ENCODE peak calls at places on chromosome 17, in four cellular contexts. O is fibroblast of lung, N is K562, S is mesenchymal stem cell. B is an unnamed sample.

GRCh38 chr17:19322861-19323260 is 39.7 kb downstream of the B9D1 start:
- DNase-seq in S (no peak), N (no peak), O (no peak), B (no peak)

GRCh38 chr17:47708864-47709541 is 15.0 kb downstream of the TBKBP1 start:
- DNase-seq in N (no peak), O (peak; percentile 48), S (no peak), B (no peak)

GRCh38 chr17:7403043-7403901 is 625 bp downstream of the TMEM256 start:
- DNase-seq in S (no peak), O (no peak), N (peak; percentile 82), B (no peak)

GRCh38 chr17:362721-363120 is 10.1 kb upstream of the RPH3AL start:
- DNase-seq in N (no peak), S (no peak), O (no peak), B (no peak)

GRCh38 chr17:73430165-73430680 is 118.4 kb upstream of the CDC42EP4 start:
- DNase-seq in N (no peak), S (no peak), O (no peak), B (no peak)

GRCh38 chr17:55769625-55770000 is 18.8 kb downstream of the PCTP start:
- DNase-seq in O (peak; percentile 90), S (peak; percentile 89), N (no peak), B (no peak)

GRCh38 chr17:78997231-78997741 is 12.3 kb downstream of the CANT1 start:
- DNase-seq in S (no peak), N (no peak), O (no peak), B (no peak)

GRCh38 chr17:55157165-55157564 is 107.6 kb upstream of the HLF start:
- DNase-seq in S (peak; percentile 5), O (peak; percentile 50), N (no peak), B (no peak)

GRCh38 chr17:81831957-81832607 is 1.0 kb downstream of the MCRIP1 start:
- DNase-seq in O (no peak), N (no peak), S (peak; percentile 41), B (no peak)

GRCh38 chr17:30477758-30478115 is 529 bp downstream of the GOSR1 start:
- DNase-seq in N (no peak), O (no peak), S (peak; percentile 78), B (no peak)

GRCh38 chr17:9273334-9274118 is 252.2 kb downstream of the NTN1 start:
- DNase-seq in N (no peak), S (no peak), O (peak; percentile 59), B (no peak)

GRCh38 chr17:17841620-17842025 is 4.8 kb upstream of the SREBF1 start:
- DNase-seq in S (peak; percentile 57), N (no peak), O (no peak), B (no peak)

GRCh38 chr17:59572301-59572924 is 7.0 kb downstream of the DHX40 start:
- DNase-seq in O (peak; percentile 35), S (peak; percentile 45), N (no peak), B (no peak)

GRCh38 chr17:9321862-9322261 is 253.8 kb downstream of the STX8 start:
- DNase-seq in N (no peak), S (no peak), O (no peak), B (no peak)

GRCh38 chr17:10337136-10337535 is 35.7 kb downstream of the MYH13 start:
- DNase-seq in O (no peak), N (no peak), S (peak; percentile 21), B (no peak)

GRCh38 chr17:82636626-82637598 is 11.3 kb downstream of the WDR45B start:
- DNase-seq in S (no peak), N (no peak), O (no peak), B (no peak)

GRCh38 chr17:81578561-81579225 is 26.5 kb upstream of the FAAP100 start:
- DNase-seq in N (no peak), S (no peak), O (no peak), B (no peak)

GRCh38 chr17:41171881-41172280 is 3.9 kb upstream of the KRTAP4-3 start:
- DNase-seq in N (no peak), O (no peak), S (no peak), B (no peak)

GRCh38 chr17:82668631-82669099 is 20.4 kb upstream of the WDR45B start:
- DNase-seq in O (peak; percentile 60), N (peak; percentile 66), S (peak; percentile 78), B (no peak)

GRCh38 chr17:81808778-81809555 is 5.0 kb downstream of the GCGR start:
- DNase-seq in N (no peak), S (no peak), O (no peak), B (no peak)

GRCh38 chr17:76145231-76146052 is 4.4 kb upstream of the FOXJ1 start:
- DNase-seq in O (no peak), S (no peak), N (no peak), B (no peak)

GRCh38 chr17:410674-411401 is 58.2 kb upstream of the RPH3AL start:
- DNase-seq in N (peak; percentile 22), S (peak; percentile 18), O (no peak), B (no peak)

GRCh38 chr17:60893475-60893874 is 215.8 kb downstream of the BCAS3 start:
- DNase-seq in O (no peak), N (no peak), S (no peak), B (no peak)

GRCh38 chr17:60888812-60889709 is 211.4 kb downstream of the BCAS3 start:
- DNase-seq in O (no peak), S (no peak), N (no peak), B (no peak)

DNA sequence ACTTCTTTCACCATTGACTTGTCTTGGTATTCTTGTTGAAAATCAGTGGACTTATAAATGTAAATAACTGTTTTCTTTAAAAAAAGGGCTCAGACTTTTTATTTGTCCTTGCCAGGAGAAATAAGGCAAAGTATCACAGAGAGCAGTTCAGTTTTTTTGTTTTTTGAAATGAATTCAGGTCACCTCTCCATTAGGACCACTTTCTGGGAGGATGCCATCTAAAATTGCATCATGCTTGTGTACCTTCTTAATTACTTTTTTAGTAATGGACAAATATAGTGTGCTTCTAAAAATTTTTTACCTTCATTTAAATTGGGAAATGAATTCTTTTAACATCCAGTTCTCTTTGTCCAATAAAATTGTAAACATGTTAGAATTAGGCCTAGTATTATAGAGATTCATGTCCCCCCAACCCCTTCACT is 210.0 kb downstream of the BCAS3 start:
- DNase-seq in S (no peak), O (no peak), N (no peak), B (no peak)
- H3K4me3 ChIP-seq in S (no peak overlapping the region), O (no peak overlapping the region), N (peak overlapping the region; percentile 27), B (peak overlapping the region; percentile 62)

DNA sequence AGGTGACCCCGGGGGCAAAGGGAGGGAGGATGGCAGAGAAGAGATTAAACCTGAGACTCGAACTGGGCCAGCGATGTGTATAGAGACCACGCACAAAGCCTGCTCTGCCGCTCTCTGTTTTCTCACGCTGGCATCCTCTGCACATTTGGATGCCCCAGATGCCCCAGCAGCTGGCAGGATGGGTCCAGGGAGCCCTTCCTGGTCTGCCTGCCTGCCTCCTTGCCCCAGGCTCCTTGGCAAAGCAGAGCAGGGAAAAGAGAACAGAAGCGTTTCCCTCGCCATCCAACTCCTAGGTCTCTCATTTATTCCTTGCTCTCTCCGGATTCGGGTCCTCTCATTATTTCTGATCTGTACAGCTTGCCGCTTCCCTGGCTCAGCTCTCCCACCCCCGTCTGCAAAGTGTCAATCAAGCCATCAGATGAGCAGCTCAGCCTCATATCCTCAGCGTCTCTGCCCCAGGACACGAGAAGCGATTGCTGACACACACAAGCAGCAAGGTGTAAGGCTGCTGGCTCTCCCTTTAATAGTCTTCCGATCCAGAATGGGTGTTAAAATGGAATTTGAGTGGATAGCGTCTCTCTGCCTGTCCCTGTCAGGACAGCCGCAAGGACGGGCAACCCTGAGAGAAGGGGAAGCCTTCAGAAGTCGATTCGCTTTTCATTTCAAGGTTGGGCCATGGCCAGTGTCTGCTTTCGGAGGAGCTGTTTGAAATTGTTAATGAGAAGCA is 5.0 kb upstream of the PIPOX start:
- DNase-seq in N (no peak), S (no peak), O (no peak), B (no peak)
- H3K9me3 ChIP-seq in N (peaks cover 1% of the 10 kb centered on the region), S (peaks cover 45% of the 10 kb centered on the region), O (no peaks in the 10 kb centered on the region), B (peaks cover 3% of the 10 kb centered on the region)

DNA sequence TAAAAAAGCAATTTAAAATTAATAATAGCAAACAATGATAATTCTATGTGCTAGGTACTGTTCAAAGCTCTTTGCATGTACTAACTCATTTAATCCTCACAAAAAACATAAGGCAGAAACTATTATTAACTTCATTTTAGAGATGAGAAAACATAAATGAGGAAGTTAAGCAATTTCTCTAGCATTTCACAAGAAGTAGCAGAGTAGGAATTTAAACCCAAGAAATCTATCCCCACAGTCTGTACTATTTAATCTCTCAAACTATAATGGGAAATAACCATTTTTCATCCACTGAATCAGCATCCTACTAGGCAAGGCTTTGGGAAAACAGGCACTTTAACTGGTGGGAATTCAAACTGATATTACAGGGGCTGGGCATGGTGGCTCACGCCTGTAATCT is 42.2 kb upstream of the INTS2 start:
- DNase-seq in S (no peak), O (no peak), N (no peak), B (no peak)
- H2AFZ ChIP-seq in S (no peak overlapping the region), O (no peak overlapping the region), N (no peak overlapping the region), B (no peak overlapping the region)

GRCh38 chr17:58275417-58275816 is 5.3 kb downstream of the MPO start:
- DNase-seq in O (no peak), N (peak; percentile 5), S (no peak), B (no peak)
- H3K4me3 ChIP-seq in O (no peak overlapping the region), N (no peak overlapping the region), S (no peak overlapping the region), B (no peak overlapping the region)

B was measured in keratinocyte.